ENCODE peak calls at places on chromosome 13, in four cellular contexts. B, P, N and D are unnamed samples.

GRCh38 chr13:99132295-99132835 is 68.3 kb upstream of the UBAC2 start:
- DNase-seq in P (no peak), B (no peak), N (no peak), D (no peak)

GRCh38 chr13:29743229-29743786 is 107.1 kb downstream of the UBL3 start:
- DNase-seq in P (peak), N (peak), B (no peak), D (no peak)

GRCh38 chr13:71922191-71922590 is 55.2 kb upstream of the DACH1 start:
- DNase-seq in P (no peak), N (peak), B (no peak), D (no peak)

GRCh38 chr13:80945328-80945727 is 604.4 kb upstream of the SPRY2 start:
- DNase-seq in B (no peak), N (no peak), P (no peak), D (peak)

GRCh38 chr13:110137677-110138008 is 169.3 kb downstream of the COL4A1 start:
- DNase-seq in N (peak), P (peak), B (peak), D (peak)

GRCh38 chr13:24709186-24709913 is 29.1 kb downstream of the ATP12A start:
- DNase-seq in N (no peak), P (no peak), B (peak), D (no peak)

GRCh38 chr13:98405690-98406344 is 171.1 kb downstream of the STK24 start:
- DNase-seq in N (no peak), B (no peak), P (no peak), D (no peak)

GRCh38 chr13:97852181-97852874 is 101.1 kb upstream of the IPO5 start:
- DNase-seq in P (no peak), B (no peak), N (no peak), D (no peak)

GRCh38 chr13:48646791-48647190 is 6.9 kb upstream of the CYSLTR2 start:
- DNase-seq in B (no peak), N (no peak), P (no peak), D (no peak)

GRCh38 chr13:40599146-40599545 is 67.3 kb downstream of the FOXO1 start:
- DNase-seq in B (no peak), N (no peak), P (no peak), D (no peak)

GRCh38 chr13:78977311-78977710 is 318.4 kb upstream of the OBI1 start:
- DNase-seq in N (no peak), B (no peak), P (no peak), D (no peak)

GRCh38 chr13:28451482-28452217 is 43.3 kb downstream of the FLT1 start:
- DNase-seq in P (peak), B (no peak), N (no peak), D (no peak)

GRCh38 chr13:40564342-40564997 is 102.0 kb downstream of the FOXO1 start:
- DNase-seq in N (no peak), P (peak), B (peak), D (no peak)

GRCh38 chr13:98142427-98143156 is at the start of gene FARP1:
- DNase-seq in N (peak), B (peak), P (peak), D (peak)

GRCh38 chr13:70732611-70733010 is 624.4 kb upstream of the KLHL1 start:
- DNase-seq in N (no peak), P (no peak), B (no peak), D (no peak)

GRCh38 chr13:48403151-48403631 is 9.7 kb downstream of the LPAR6 start:
- DNase-seq in B (peak), P (peak), N (no peak), D (no peak)

GRCh38 chr13:108220042-108220441 is 1.9 kb downstream of the ABHD13 start:
- DNase-seq in N (no peak), B (no peak), P (no peak), D (no peak)

GRCh38 chr13:113142876-113143275 is 15.6 kb upstream of the PROZ start:
- DNase-seq in P (no peak), B (no peak), N (no peak), D (no peak)

GRCh38 chr13:41622545-41623429 is 165.4 kb downstream of the RGCC start:
- DNase-seq in B (no peak), N (peak), P (peak), D (no peak)

DNA sequence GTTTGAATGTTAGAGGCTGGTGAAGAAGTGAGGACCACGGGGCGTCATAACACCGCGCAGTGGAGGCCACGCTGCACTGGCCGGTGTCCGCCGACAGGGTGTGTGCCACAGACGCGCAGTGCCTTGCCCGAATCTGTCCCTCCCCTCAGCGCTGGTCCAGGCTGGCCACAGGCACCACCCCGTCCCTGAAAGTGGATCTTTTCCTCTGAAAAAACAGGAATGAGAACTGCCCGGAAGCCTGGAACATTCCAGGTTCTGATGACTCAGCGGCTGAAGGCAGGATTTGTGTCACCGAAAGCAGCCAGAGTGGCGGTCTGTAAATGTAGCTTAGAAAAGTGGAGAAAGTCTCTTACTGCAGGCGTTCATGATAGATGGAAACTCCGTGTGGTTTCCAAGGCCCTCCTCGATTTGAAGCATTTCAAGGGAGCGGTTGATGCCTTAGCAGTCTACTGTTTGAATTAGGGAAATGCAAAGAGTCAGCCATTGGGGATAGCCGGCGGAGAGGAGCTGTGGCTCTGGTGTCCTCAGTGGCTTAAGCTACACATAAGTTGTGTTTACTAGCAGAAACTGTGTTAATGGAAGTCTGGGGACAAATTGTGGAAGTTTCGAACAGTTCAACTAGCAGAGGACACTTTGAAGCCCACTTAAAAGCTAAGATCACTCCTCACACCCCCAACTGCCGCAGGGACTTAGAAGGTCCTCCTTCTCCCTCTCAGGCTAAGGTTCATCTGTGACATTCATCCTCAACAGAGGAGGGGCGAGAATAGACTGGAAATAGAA is 70.8 kb downstream of the NUFIP1 start:
- DNase-seq in P (peak), B (peak), N (peak), D (peak)
- TF ChIP-seq CTCF in P (peak), B (peak), N (peak), D (peak)

GRCh38 chr13:52669677-52670076 is 17.0 kb downstream of the SUGT1 start:
- DNase-seq in N (no peak), B (no peak), P (no peak), D (no peak)
- TF ChIP-seq CTCF in N (no peak), B (no peak), P (no peak), D (no peak)

DNA sequence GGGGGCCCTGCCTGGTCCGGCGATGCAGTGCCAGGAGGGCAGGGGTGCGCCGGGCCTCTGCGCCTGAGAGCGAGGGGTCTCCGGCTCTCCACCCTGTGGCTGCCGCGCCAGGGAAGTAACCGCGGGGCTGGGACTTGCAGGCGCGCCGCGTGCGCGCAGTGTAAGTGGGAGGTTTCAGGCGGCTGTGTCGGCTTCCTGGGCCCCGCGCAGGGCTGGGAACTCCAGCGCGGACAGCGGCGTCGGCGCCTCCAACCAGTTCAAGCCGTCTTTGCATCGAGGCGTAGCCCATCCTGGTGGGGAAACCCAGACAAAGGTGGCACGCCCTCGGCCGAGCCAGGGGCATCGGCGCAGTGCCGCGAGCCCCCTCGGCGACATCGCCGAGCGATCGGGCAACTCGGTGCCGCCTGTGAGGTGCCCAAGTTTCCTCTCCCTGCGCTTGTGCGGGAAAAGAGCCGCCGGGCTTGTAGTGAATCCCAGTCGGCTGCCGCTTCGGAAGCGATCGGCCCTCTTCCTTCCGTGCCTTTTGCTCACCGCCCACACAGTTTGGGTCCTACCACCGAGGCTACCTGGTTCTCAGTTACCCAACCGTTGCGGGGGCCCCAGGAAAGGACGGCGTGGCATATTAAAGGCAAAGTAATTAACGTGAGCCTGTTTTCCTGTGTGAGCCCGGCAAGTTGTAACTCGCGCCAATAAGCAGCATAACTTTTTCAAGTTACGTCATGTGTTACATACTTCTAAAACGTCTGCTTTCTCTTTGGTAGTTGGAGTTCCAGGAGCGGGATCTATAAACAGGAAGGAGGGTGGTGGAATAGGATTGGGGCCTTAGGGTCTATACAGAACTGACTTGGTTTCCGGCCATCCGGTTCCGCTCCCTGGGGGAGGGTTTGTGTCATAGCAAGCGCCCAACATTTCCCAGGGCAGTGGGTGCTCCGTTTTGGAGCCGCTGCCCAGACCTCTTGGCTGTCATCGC is 1.2 kb downstream of the LRCH1 start:
- DNase-seq in N (peak), B (peak), P (peak), D (peak)
- TF ChIP-seq CTCF in N (no peak), B (no peak), P (peak), D (no peak)

GRCh38 chr13:95552539-95553270 is at the start of gene CLDN10:
- DNase-seq in N (no peak), B (peak), P (no peak), D (peak)
- TF ChIP-seq CTCF in N (no peak), B (no peak), P (no peak), D (no peak)

DNA sequence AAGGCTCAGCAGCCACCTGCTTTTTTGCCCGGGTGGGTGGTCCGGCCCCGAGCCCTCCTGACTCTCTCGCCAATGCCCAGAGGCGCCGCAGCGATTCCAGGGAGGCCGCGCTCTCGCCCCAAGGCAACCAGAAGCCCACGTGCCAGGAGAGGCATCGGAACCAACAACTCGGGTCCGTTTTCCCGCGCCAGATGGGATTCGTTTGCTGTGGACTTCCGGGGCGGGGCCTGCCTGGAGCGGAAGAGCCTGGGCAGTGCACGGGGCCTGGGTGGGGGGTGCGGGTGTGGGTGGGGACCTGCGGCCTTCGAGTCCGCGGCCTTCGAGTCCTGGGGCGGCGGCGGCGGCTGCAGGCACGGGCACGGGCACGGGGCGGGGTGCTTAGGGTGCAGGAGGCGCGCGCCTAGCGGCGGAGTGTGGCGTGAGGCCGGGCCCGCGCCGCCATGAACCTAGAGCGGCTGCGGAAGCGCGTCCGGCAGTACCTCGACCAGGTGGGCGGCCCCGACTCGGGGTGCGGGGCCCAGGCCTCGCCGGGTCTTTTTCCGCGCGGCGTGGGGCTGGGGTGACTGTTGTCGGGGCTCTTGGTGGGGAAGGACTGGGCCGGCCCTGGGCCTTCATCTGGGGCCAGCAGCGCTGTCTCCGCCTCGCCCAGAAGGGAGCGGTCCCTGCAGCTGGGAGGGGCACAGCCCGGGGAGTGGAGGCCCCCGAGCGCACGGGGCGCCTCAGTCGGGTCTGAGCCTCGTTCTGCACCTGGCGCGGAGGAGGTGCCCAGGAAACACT is at the start of gene CDC16:
- DNase-seq in N (peak), P (peak), B (peak), D (peak)
- TF ChIP-seq CTCF in N (no peak), P (no peak), B (no peak), D (no peak)